ENCODE peak calls at places on chromosomes 4 and X, in seven cellular contexts. W is tibial nerve, S is thyroid gland, Q is ovary, G is breast epithelium, X is HCT116, A is body of pancreas. Y is an unnamed sample.

GRCh38 chrX:129754266-129755024 is 15.7 kb downstream of the XPNPEP2 start:
- DNase-seq in W (no peak), S (no peak), Q (no peak), G (no peak), X (no peak), A (no peak), Y (peak)

GRCh38 chrX:119791437-119792231 is at the start of gene RPL39:
- DNase-seq in W (peak), S (peak), Q (peak), G (peak), X (peak), A (peak), Y (peak)

GRCh38 chrX:110218591-110218990 is 99.3 kb downstream of the AMMECR1 start:
- DNase-seq in W (no peak), S (no peak), Q (no peak), G (no peak), X (no peak), A (no peak), Y (peak)

GRCh38 chrX:47179928-47180255 is 13.7 kb upstream of the UBA1 start:
- DNase-seq in W (no peak), S (no peak), Q (no peak), G (no peak), X (no peak), A (no peak), Y (no peak)

GRCh38 chrX:20514358-20514757 is 247.6 kb upstream of the RPS6KA3 start:
- DNase-seq in W (no peak), S (no peak), Q (no peak), G (no peak), X (peak), A (no peak), Y (peak)

GRCh38 chrX:45849261-45849660 is 648.6 kb upstream of the DIPK2B start:
- DNase-seq in W (no peak), S (peak), Q (no peak), G (no peak), X (peak), A (peak), Y (no peak)

GRCh38 chr4:147049940-147050852 is 104.5 kb upstream of the TTC29 start:
- DNase-seq in W (no peak), S (no peak), Q (no peak), G (no peak), X (no peak), A (no peak), Y (no peak)

GRCh38 chrX:2572740-2573139 is 72.0 kb upstream of the DHRSX start:
- DNase-seq in W (no peak), S (no peak), Q (no peak), G (no peak), X (peak), A (no peak), Y (no peak)

GRCh38 chr4:99917575-99917974 is 23.3 kb upstream of the LAMTOR3 start:
- DNase-seq in W (no peak), S (no peak), Q (no peak), G (no peak), X (no peak), A (no peak), Y (no peak)

GRCh38 chr4:77599378-77599777 is 6.2 kb upstream of the CXCL13 start:
- DNase-seq in W (no peak), S (peak), Q (no peak), G (no peak), X (peak), A (peak), Y (peak)

GRCh38 chrX:129642641-129643040 is 12.1 kb downstream of the APLN start:
- DNase-seq in W (no peak), S (no peak), Q (no peak), G (no peak), X (no peak), A (no peak), Y (no peak)

GRCh38 chr4:83369825-83370639 is 35.4 kb upstream of the HPSE start:
- DNase-seq in W (no peak), S (no peak), Q (no peak), G (no peak), X (no peak), A (no peak), Y (no peak)

GRCh38 chrX:19721726-19722370 is 165.6 kb downstream of the SH3KBP1 start:
- DNase-seq in W (no peak), S (peak), Q (no peak), G (no peak), X (no peak), A (no peak), Y (no peak)

GRCh38 chr4:111208970-111209369 is 586.1 kb upstream of the PITX2 start:
- DNase-seq in W (no peak), S (no peak), Q (no peak), G (no peak), X (no peak), A (no peak), Y (no peak)

GRCh38 chr4:135277116-135277979 is 1075.8 kb upstream of the PABPC4L start:
- DNase-seq in W (no peak), S (no peak), Q (no peak), G (no peak), X (no peak), A (no peak), Y (no peak)

GRCh38 chr4:2592572-2592971 is 56.1 kb downstream of the FAM193A start:
- DNase-seq in W (no peak), S (no peak), Q (no peak), G (no peak), X (no peak), A (no peak), Y (no peak)

GRCh38 chr4:28916585-28916984 is 1803.6 kb upstream of the PCDH7 start:
- DNase-seq in W (no peak), S (no peak), Q (no peak), G (no peak), X (no peak), A (no peak), Y (no peak)

GRCh38 chrX:49171752-49172279 is at the start of gene PLP2:
- DNase-seq in W (no peak), S (peak), Q (peak), G (no peak), X (no peak), A (peak), Y (peak)

GRCh38 chrX:31279359-31279758 is 207.5 kb upstream of the FTHL17 start:
- DNase-seq in W (no peak), S (no peak), Q (no peak), G (no peak), X (no peak), A (no peak), Y (no peak)

GRCh38 chr4:183873389-183874185 is 31.5 kb upstream of the STOX2 start:
- DNase-seq in W (no peak), S (no peak), Q (no peak), G (no peak), X (no peak), A (no peak), Y (no peak)

GRCh38 chr4:85495621-85496020 is 20.7 kb downstream of the ARHGAP24 start:
- DNase-seq in W (no peak), S (no peak), Q (no peak), G (no peak), X (no peak), A (no peak), Y (no peak)

GRCh38 chr4:142719854-142720541 is 126.1 kb downstream of the INPP4B start:
- DNase-seq in W (no peak), S (no peak), Q (no peak), G (no peak), X (peak), A (no peak), Y (peak)

GRCh38 chrX:47863187-47863586 is 26.5 kb downstream of the ZNF81 start:
- DNase-seq in W (no peak), S (peak), Q (peak), G (peak), X (no peak), A (peak), Y (no peak)

GRCh38 chr4:22522706-22523501 is 7.0 kb upstream of the ADGRA3 start:
- DNase-seq in W (no peak), S (no peak), Q (no peak), G (no peak), X (no peak), A (no peak), Y (no peak)

GRCh38 chr4:130479020-130479419 is 1383.1 kb downstream of the C4orf33 start:
- DNase-seq in W (no peak), S (no peak), Q (no peak), G (no peak), X (no peak), A (no peak), Y (no peak)

GRCh38 chrX:57232658-57233360 is 53.7 kb upstream of the FAAH2 start:
- DNase-seq in W (no peak), S (no peak), Q (no peak), G (no peak), X (no peak), A (no peak), Y (no peak)

GRCh38 chr4:53273726-53274125 is 92.1 kb downstream of the SCFD2 start:
- DNase-seq in W (no peak), S (no peak), Q (no peak), G (no peak), X (no peak), A (no peak), Y (no peak)

GRCh38 chrX:24260827-24261550 is 52.9 kb downstream of the SUPT20HL2 start:
- DNase-seq in W (peak), S (no peak), Q (no peak), G (no peak), X (no peak), A (peak), Y (peak)

GRCh38 chrX:104929324-104929723 is 291.2 kb downstream of the TEX13A start:
- DNase-seq in W (no peak), S (no peak), Q (no peak), G (no peak), X (no peak), A (no peak), Y (no peak)

GRCh38 chrX:54920610-54921426 is at the start of gene TRO:
- DNase-seq in W (no peak), S (no peak), Q (no peak), G (no peak), X (no peak), A (no peak), Y (peak)

GRCh38 chrX:34656842-34657780 is at the start of gene TMEM47:
- DNase-seq in W (peak), S (peak), Q (peak), G (peak), X (no peak), A (peak), Y (peak)

GRCh38 chr4:145161549-145161948 is 18.8 kb downstream of the OTUD4 start:
- DNase-seq in W (no peak), S (no peak), Q (no peak), G (no peak), X (no peak), A (no peak), Y (no peak)

GRCh38 chr4:17058506-17058905 is 160.1 kb upstream of the LDB2 start:
- DNase-seq in W (peak), S (no peak), Q (peak), G (no peak), X (no peak), A (no peak), Y (no peak)

GRCh38 chr4:34464196-34464595 is 1780.1 kb downstream of the ARAP2 start:
- DNase-seq in W (no peak), S (no peak), Q (no peak), G (no peak), X (no peak), A (no peak), Y (no peak)

GRCh38 chr4:188025476-188025875 is 29.9 kb downstream of the ZFP42 start:
- DNase-seq in W (no peak), S (no peak), Q (no peak), G (no peak), X (no peak), A (no peak), Y (no peak)

GRCh38 chrX:71053217-71053621 is 14.9 kb downstream of the SNX12 start:
- DNase-seq in W (no peak), S (peak), Q (no peak), G (no peak), X (no peak), A (peak), Y (peak)

GRCh38 chr4:113355550-113356371 is 306.3 kb downstream of the ANK2 start:
- DNase-seq in W (no peak), S (peak), Q (no peak), G (no peak), X (peak), A (peak), Y (no peak)

GRCh38 chrX:3026074-3026588 is 15.1 kb upstream of the ARSF start:
- DNase-seq in W (no peak), S (peak), Q (no peak), G (no peak), X (no peak), A (peak), Y (no peak)

GRCh38 chr4:1348746-1349145 is 1.7 kb downstream of the UVSSA start:
- DNase-seq in W (no peak), S (no peak), Q (no peak), G (no peak), X (no peak), A (no peak), Y (no peak)

GRCh38 chr4:1345905-1346780 is 865 bp upstream of the UVSSA start:
- DNase-seq in W (peak), S (peak), Q (peak), G (peak), X (no peak), A (peak), Y (peak)

GRCh38 chr4:1348014-1348513 is 1.1 kb downstream of the UVSSA start:
- DNase-seq in W (no peak), S (no peak), Q (no peak), G (no peak), X (no peak), A (no peak), Y (no peak)

GRCh38 chr4:1347410-1347864 is 429 bp downstream of the UVSSA start:
- DNase-seq in W (peak), S (peak), Q (peak), G (peak), X (no peak), A (peak), Y (peak)

DNA sequence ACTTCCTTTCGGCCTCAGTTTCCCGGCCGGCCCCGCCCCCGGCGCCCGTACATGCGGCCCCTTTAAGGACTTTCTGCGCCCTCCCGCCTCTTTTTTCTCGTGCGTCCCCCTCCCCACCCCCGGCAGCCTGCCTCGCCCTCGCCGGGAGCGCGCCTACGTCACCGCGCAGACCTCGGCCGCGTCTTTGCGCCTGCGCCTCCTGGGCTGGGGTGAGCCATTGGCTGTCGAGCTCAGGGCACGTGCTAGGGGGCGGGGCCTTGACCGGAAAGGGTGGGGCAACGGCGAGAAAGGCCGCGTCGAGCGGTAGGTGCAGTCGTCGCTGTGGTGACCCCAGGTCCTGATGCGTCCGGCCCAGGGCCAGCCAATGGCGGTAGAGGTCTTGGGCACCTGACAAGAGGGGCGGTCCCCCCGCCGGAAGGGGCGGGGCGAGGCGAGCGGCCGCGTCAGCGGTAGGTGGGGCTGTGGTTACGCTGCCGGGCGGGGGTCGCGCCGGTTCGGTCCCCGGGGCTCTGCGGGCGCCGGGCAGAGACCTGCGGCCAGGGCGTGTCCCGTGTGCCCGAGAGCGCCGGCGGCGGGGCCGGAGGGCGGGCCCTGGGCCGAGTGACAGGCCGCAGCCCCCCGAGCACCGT is at the start of gene UVSSA:
- DNase-seq in W (peak), S (peak), Q (peak), G (peak), X (peak), A (peak), Y (peak)
- TF ChIP-seq POLR2A in W (peak), S (peak), Q (peak), G (peak), X (no peak), A (peak), Y (peak)

GRCh38 chr4:46399440-46399839 is 9.5 kb upstream of the GABRA2 start:
- DNase-seq in W (no peak), S (no peak), Q (no peak), G (no peak), X (no peak), A (no peak), Y (no peak)
- TF ChIP-seq POLR2A in W (no peak), S (no peak), Q (no peak), G (no peak), X (no peak), A (no peak), Y (no peak)

GRCh38 chr4:41990383-41991111 is at the start of gene SLC30A9:
- DNase-seq in W (peak), S (peak), Q (peak), G (peak), X (peak), A (peak), Y (peak)
- TF ChIP-seq POLR2A in W (peak), S (peak), Q (peak), G (peak), X (peak), A (peak), Y (peak)

DNA sequence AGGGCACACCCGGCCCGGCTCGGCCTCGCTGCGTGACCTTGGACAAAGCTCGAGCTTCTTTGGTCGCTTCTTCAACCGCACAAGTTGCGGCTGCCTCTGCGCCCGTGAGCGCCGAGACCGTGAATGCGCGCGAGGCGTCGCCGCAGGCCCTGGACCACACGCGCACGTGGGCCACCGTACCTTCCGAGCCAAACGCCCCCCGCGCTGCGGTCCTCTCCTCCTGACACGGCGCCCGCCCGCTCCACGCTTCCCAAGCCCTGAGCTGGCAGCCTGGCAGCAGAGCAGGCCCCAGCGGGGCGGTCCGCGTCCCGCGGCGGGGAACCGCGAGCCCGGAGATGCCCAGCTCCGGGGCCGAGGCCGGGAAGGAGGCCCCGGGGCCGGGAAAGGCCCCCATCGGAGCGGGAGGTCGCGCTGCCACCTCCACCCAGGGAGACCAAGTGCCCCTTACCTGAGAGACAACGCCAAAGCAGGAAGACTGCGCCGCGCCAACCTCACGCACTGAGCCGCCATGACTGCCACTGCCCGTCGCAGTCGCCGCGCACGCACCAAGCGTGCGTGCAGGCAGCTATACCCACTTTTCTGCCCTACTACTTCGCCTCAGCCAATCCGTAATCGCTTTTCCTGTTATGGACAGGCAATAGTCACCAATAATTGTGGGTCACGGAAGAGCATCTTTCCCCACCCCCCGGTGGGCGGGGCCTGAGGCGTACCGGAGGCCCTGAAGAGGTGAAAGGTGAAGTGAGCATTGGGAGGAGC is at the start of gene GRPEL1:
- DNase-seq in W (peak), S (peak), Q (peak), G (no peak), X (peak), A (peak), Y (peak)
- TF ChIP-seq POLR2A in W (peak), S (peak), Q (peak), G (peak), X (peak), A (peak), Y (peak)

GRCh38 chrX:68828740-68829593 is at the start of gene EFNB1:
- DNase-seq in W (peak), S (peak), Q (peak), G (peak), X (peak), A (peak), Y (peak)
- TF ChIP-seq POLR2A in W (peak), S (peak), Q (peak), G (peak), X (peak), A (peak), Y (peak)

GRCh38 chr4:56907489-56908205 is at the start of gene REST:
- DNase-seq in W (peak), S (peak), Q (peak), G (peak), X (no peak), A (peak), Y (peak)
- TF ChIP-seq POLR2A in W (peak), S (peak), Q (peak), G (no peak), X (no peak), A (peak), Y (peak)

GRCh38 chr4:182449186-182449880 is 206.1 kb downstream of the TENM3 start:
- DNase-seq in W (no peak), S (no peak), Q (no peak), G (no peak), X (no peak), A (no peak), Y (no peak)

GRCh38 chr4:182447938-182448280 is 204.7 kb downstream of the TENM3 start:
- DNase-seq in W (no peak), S (peak), Q (no peak), G (no peak), X (no peak), A (no peak), Y (no peak)

GRCh38 chr4:182453830-182454229 is 210.6 kb downstream of the TENM3 start:
- DNase-seq in W (no peak), S (no peak), Q (no peak), G (no peak), X (no peak), A (no peak), Y (no peak)

GRCh38 chr4:182449960-182450359 is 206.8 kb downstream of the TENM3 start:
- DNase-seq in W (no peak), S (no peak), Q (no peak), G (no peak), X (no peak), A (no peak), Y (no peak)

GRCh38 chr4:182448281-182449151 is 205.3 kb downstream of the TENM3 start:
- DNase-seq in W (peak), S (peak), Q (peak), G (peak), X (peak), A (peak), Y (peak)
- TF ChIP-seq POLR2A in W (peak), S (peak), Q (peak), G (no peak), X (no peak), A (peak), Y (no peak)

GRCh38 chrX:153941331-153942252 is 2.9 kb downstream of the RENBP start:
- DNase-seq in W (no peak), S (no peak), Q (no peak), G (no peak), X (no peak), A (no peak), Y (peak)

GRCh38 chrX:153945956-153946909 is 1.8 kb upstream of the RENBP start:
- DNase-seq in W (no peak), S (no peak), Q (no peak), G (no peak), X (no peak), A (no peak), Y (no peak)

GRCh38 chrX:153944800-153945150 is 332 bp upstream of the RENBP start:
- DNase-seq in W (no peak), S (no peak), Q (no peak), G (no peak), X (no peak), A (no peak), Y (no peak)

GRCh38 chrX:153946910-153947769 is 2.7 kb upstream of the RENBP start:
- DNase-seq in W (peak), S (peak), Q (peak), G (peak), X (peak), A (peak), Y (peak)

GRCh38 chrX:153944140-153944799 is at the start of gene RENBP:
- DNase-seq in W (no peak), S (peak), Q (no peak), G (no peak), X (no peak), A (no peak), Y (peak)
- TF ChIP-seq POLR2A in W (no peak), S (no peak), Q (no peak), G (no peak), X (no peak), A (no peak), Y (peak)

GRCh38 chrX:21839334-21840198 is at the start of gene MBTPS2:
- DNase-seq in W (peak), S (peak), Q (peak), G (peak), X (peak), A (peak), Y (peak)
- TF ChIP-seq POLR2A in W (no peak), S (peak), Q (peak), G (no peak), X (no peak), A (peak), Y (peak)

Y was measured in erythroblast.